ENCODE peak calls at places on chromosomes 16 and 17, in four cellular contexts. N is endodermal cell; T is naive thymus-derived CD4-positive, alpha-beta T cell; H is stomach. U is an unnamed sample.
A peak's percentile ranks its signal among the peaks of the same experiment; 100 is the strongest.

GRCh38 chr17:30236807-30237206 is 1.3 kb upstream of the SLC6A4 start:
- DNase-seq in N (peak; percentile 88), T (no peak), H (peak; percentile 59), U (peak; percentile 37)

GRCh38 chr17:49260011-49260921 is 29.7 kb upstream of the PHOSPHO1 start:
- DNase-seq in N (peak; percentile 88), T (peak; percentile 35), H (peak; percentile 49), U (peak; percentile 41)

GRCh38 chr17:36939059-36939943 is 2.0 kb downstream of the LHX1 start:
- DNase-seq in N (peak; percentile 75), T (peak; percentile 23), H (no peak), U (no peak)

GRCh38 chr16:28597692-28598261 is 927 bp upstream of the SULT1A2 start:
- DNase-seq in N (peak; percentile 74), T (no peak), H (no peak), U (peak; percentile 38)

GRCh38 chr17:17439971-17440843 is 36.6 kb upstream of the MED9 start:
- DNase-seq in N (peak; percentile 97), T (peak; percentile 75), H (peak; percentile 80), U (peak; percentile 77)

GRCh38 chr17:50787106-50787505 is 19.8 kb upstream of the ANKRD40CL start:
- DNase-seq in N (no peak), T (no peak), H (no peak), U (no peak)

GRCh38 chr17:65181237-65182061 is 44.3 kb downstream of the RGS9 start:
- DNase-seq in N (no peak), T (no peak), H (no peak), U (no peak)

GRCh38 chr16:84294196-84295142 is at the start of gene WFDC1:
- DNase-seq in N (peak; percentile 64), T (no peak), H (no peak), U (no peak)

GRCh38 chr16:47925811-47926460 is 229.9 kb downstream of the ABCC12 start:
- DNase-seq in N (no peak), T (no peak), H (no peak), U (no peak)

GRCh38 chr17:9356488-9356911 is 219.1 kb downstream of the STX8 start:
- DNase-seq in N (no peak), T (no peak), H (no peak), U (no peak)

GRCh38 chr16:84735846-84736586 is 36.2 kb downstream of the USP10 start:
- DNase-seq in N (no peak), T (peak; percentile 59), H (peak; percentile 68), U (peak; percentile 79)

GRCh38 chr16:47694543-47694942 is 233.4 kb downstream of the PHKB start:
- DNase-seq in N (peak; percentile 57), T (no peak), H (no peak), U (no peak)

GRCh38 chr16:82481455-82481854 is 145.3 kb upstream of the CDH13 start:
- DNase-seq in N (peak; percentile 3), T (no peak), H (no peak), U (no peak)

GRCh38 chr16:2147981-2148671 is at the start of gene RAB26:
- DNase-seq in N (peak; percentile 93), T (peak; percentile 56), H (peak; percentile 95), U (peak; percentile 93)

GRCh38 chr17:65553646-65554567 is 7.5 kb downstream of the AXIN2 start:
- DNase-seq in N (peak; percentile 70), T (no peak), H (no peak), U (peak; percentile 55)

GRCh38 chr16:72723781-72724180 is 324.1 kb downstream of the ZFHX3 start:
- DNase-seq in N (no peak), T (no peak), H (no peak), U (no peak)

GRCh38 chr16:30335598-30336474 is 19.3 kb downstream of the CD2BP2 start:
- DNase-seq in N (peak; percentile 52), T (no peak), H (no peak), U (peak; percentile 34)

GRCh38 chr17:72699566-72699965 is 392.9 kb downstream of the SLC39A11 start:
- DNase-seq in N (no peak), T (no peak), H (no peak), U (no peak)

GRCh38 chr17:57871155-57871554 is 21.3 kb upstream of the MRPS23 start:
- DNase-seq in N (no peak), T (no peak), H (no peak), U (no peak)
- H3K36me3 ChIP-seq in N (peaks cover 27% of the 10 kb centered on the region), T (no peaks in the 10 kb centered on the region), H (peaks cover 60% of the 10 kb centered on the region), U (no peaks in the 10 kb centered on the region)

GRCh38 chr17:52157161-52157560 is 1.4 kb downstream of the CA10 start:
- DNase-seq in N (peak; percentile 67), T (no peak), H (no peak), U (no peak)

GRCh38 chr17:52155301-52155700 is 3.2 kb downstream of the CA10 start:
- DNase-seq in N (no peak), T (no peak), H (no peak), U (no peak)

GRCh38 chr17:52157603-52158449 is 688 bp downstream of the CA10 start:
- DNase-seq in N (peak; percentile 54), T (no peak), H (no peak), U (no peak)

GRCh38 chr17:52156576-52156975 is 1.9 kb downstream of the CA10 start:
- DNase-seq in N (no peak), T (no peak), H (no peak), U (no peak)

DNA sequence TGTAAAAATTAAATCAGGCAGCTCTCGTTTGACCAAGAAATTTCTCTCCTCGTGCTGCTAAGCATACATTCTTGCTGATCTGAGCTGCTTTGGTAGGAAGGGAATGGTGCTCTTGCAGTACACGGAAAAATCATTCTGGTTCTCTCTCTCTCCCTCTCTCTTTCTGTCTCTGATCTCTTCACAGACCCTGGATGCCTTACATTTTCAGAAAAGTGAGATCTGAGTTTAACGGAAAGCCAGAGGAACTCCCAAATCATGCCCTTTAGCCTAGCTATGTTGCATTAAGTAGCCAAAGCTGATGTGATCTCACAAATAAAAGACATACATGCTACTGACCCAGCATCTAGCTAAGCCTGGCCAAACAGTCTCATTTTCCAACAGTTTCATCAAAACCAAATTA is 4.0 kb downstream of the CA10 start:
- DNase-seq in N (no peak), T (no peak), H (no peak), U (no peak)
- H3K27me3 ChIP-seq in N (peaks cover 74% of the 10 kb centered on the region), T (peaks cover 8% of the 10 kb centered on the region), H (peaks cover 19% of the 10 kb centered on the region), U (peaks cover 20% of the 10 kb centered on the region)

GRCh38 chr16:13913374-13914292 is 6.3 kb upstream of the ERCC4 start:
- DNase-seq in N (no peak), T (no peak), H (no peak), U (no peak)
- H3K27ac ChIP-seq in N (no peak overlapping the region), T (no peak overlapping the region), H (no peak overlapping the region), U (no peak overlapping the region)

GRCh38 chr17:75692976-75693375 is 25.8 kb downstream of the SAP30BP start:
- DNase-seq in N (no peak), T (no peak), H (no peak), U (no peak)

GRCh38 chr17:75688209-75688771 is 21.2 kb downstream of the SAP30BP start:
- DNase-seq in N (no peak), T (no peak), H (peak; percentile 39), U (no peak)

GRCh38 chr17:75685508-75685907 is 18.4 kb downstream of the SAP30BP start:
- DNase-seq in N (no peak), T (no peak), H (no peak), U (no peak)

GRCh38 chr17:75691371-75692290 is 24.5 kb downstream of the SAP30BP start:
- DNase-seq in N (no peak), T (no peak), H (no peak), U (no peak)

DNA sequence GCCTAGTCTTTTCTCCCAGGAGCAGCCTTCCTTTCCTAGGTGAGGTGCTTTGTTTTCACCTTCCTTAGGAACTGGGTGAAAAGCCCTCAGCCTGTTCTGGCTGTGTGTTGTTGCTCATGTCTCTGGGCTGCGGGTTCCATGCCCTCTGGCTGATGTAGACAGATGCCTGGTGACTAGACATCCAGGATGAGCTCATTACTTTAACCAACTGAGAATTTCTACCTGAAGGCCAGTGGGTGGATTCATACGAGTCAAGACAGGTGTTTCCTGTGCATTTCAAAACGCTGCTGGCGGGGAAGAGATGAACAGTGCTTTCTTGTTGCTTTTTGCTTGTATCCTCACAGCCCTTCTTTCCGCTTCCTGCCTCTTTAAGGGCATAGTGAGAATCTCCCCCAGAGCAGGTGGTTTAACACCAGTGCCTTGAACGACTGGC is 22.3 kb downstream of the SAP30BP start:
- DNase-seq in N (no peak), T (peak; percentile 85), H (no peak), U (no peak)
- H3K36me3 ChIP-seq in N (peaks cover 40% of the 10 kb centered on the region), T (peaks cover 44% of the 10 kb centered on the region), H (peaks cover 48% of the 10 kb centered on the region), U (no peaks in the 10 kb centered on the region)

GRCh38 chr17:66841744-66842143 is 6.8 kb downstream of the CACNG5 start:
- DNase-seq in N (no peak), T (no peak), H (no peak), U (no peak)

GRCh38 chr17:66842959-66843358 is 8.0 kb downstream of the CACNG5 start:
- DNase-seq in N (no peak), T (no peak), H (no peak), U (no peak)

GRCh38 chr17:66842505-66842904 is 7.6 kb downstream of the CACNG5 start:
- DNase-seq in N (no peak), T (no peak), H (no peak), U (no peak)

GRCh38 chr17:66840061-66840460 is 5.1 kb downstream of the CACNG5 start:
- DNase-seq in N (no peak), T (no peak), H (no peak), U (no peak)

DNA sequence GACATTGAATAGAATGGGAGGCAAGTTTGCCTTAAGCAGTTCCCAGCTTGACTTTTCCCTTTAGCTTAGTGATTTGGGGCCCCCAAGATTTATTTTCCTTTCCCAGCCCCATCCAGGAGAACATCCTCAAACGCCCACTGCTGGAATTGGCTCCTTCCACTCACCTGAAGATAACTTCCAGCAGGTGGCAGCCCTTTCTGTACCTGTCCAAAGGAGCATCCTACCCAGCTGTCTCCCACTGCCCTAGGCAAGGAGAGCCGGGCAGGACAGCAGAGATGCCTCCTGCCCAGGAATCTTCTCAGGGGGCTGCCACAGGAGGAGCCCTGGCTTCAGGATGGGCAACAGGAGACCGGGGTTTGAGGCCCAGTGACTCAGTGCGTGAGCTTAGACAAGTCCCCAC is 6.4 kb downstream of the CACNG5 start:
- DNase-seq in N (peak; percentile 80), T (no peak), H (no peak), U (no peak)
- H3K27me3 ChIP-seq in N (peaks cover 4% of the 10 kb centered on the region), T (no peaks in the 10 kb centered on the region), H (no peaks in the 10 kb centered on the region), U (peaks cover 3% of the 10 kb centered on the region)

DNA sequence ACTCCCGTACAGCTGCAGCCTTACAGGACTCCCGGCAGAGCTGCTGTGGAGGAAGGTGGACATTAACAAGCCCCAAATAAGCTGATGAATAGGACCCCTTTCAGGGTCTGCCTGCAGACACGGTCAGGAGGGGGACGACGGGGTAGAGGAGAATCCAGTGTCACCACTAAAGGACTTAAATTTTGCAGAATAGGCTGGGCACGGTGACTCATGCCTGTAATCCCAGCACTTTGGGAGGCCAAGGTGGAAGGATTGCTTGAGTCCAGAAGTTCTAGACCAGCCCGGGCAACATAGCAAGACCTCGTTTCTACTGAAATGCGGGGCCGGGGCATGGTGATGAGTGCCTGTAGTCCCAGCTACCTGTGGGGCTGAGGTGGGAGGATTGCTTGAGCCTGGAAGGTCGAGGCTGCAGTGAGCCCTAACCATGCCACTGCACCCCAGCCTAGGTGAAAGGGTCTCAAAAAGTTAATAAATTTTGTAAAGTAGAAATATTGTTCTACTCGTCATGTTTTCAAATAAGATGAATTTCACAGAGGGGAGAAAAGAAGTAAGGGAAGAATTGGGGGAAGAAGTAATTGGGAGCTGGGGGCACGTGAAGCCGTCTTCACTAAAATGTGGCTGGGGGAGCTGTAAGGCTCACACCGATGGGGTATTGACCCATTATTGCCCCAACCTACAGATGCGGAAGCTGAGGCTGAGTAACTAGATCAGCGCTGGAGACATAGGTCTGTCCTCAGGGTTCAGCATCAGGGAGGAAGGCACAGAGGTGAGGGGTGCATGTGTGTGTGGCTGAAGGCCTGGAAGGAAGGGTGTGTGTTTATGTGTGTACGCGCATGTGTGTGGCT is 4.7 kb downstream of the LITAFD start:
- DNase-seq in N (no peak), T (no peak), H (no peak), U (no peak)
- H3K27ac ChIP-seq in N (no peak overlapping the region), T (no peak overlapping the region), H (no peak overlapping the region), U (no peak overlapping the region)

GRCh38 chr16:88595101-88595500 is 24.9 kb downstream of the ZC3H18 start:
- DNase-seq in N (no peak), T (no peak), H (no peak), U (no peak)
- H3K36me3 ChIP-seq in N (peaks cover 68% of the 10 kb centered on the region), T (peaks cover 50% of the 10 kb centered on the region), H (peaks cover 69% of the 10 kb centered on the region), U (peaks cover 11% of the 10 kb centered on the region)

U was measured in colonic mucosa.